ENCODE peak calls at places on chromosomes 5 and 9, in eight cellular contexts. S is breast epithelium, L is HepG2, I is heart left ventricle, X is thyroid gland, O is GM12891, D is ovary, A is Peyer's patch. B is an unnamed sample.

GRCh38 chr5:119284031-119284430 is 71.8 kb upstream of the TNFAIP8 start:
- DNase-seq in S (no peak), L (no peak), I (no peak), X (no peak), O (no peak), D (no peak), A (no peak), B (no peak)

GRCh38 chr5:169688106-169688505 is 51.0 kb downstream of the DOCK2 start:
- DNase-seq in S (no peak), L (no peak), I (no peak), X (no peak), O (no peak), D (no peak), A (no peak), B (no peak)

GRCh38 chr5:55691265-55692105 is 20.6 kb downstream of the SLC38A9 start:
- DNase-seq in S (no peak), L (peak), I (no peak), X (no peak), O (no peak), D (no peak), A (no peak), B (no peak)

GRCh38 chr9:133406039-133406438 is 11.8 kb downstream of the REXO4 start:
- DNase-seq in S (no peak), L (no peak), I (peak), X (no peak), O (no peak), D (no peak), A (no peak), B (no peak)

GRCh38 chr9:98365227-98365669 is 109.8 kb upstream of the TBC1D2 start:
- DNase-seq in S (no peak), L (peak), I (no peak), X (no peak), O (no peak), D (no peak), A (no peak), B (no peak)

GRCh38 chr5:108003178-108003577 is 332.4 kb upstream of the EFNA5 start:
- DNase-seq in S (no peak), L (no peak), I (no peak), X (no peak), O (peak), D (no peak), A (no peak), B (peak)

GRCh38 chr5:79753863-79754645 is 64.4 kb downstream of the CMYA5 start:
- DNase-seq in S (no peak), L (no peak), I (no peak), X (no peak), O (no peak), D (no peak), A (no peak), B (no peak)

GRCh38 chr5:168885324-168886120 is 306.4 kb upstream of the PANK3 start:
- DNase-seq in S (no peak), L (no peak), I (peak), X (no peak), O (no peak), D (no peak), A (no peak), B (no peak)

GRCh38 chr9:8872802-8873201 is 1073.2 kb upstream of the DMAC1 start:
- DNase-seq in S (no peak), L (no peak), I (no peak), X (no peak), O (no peak), D (no peak), A (no peak), B (no peak)

GRCh38 chr5:167295686-167296015 is 995.8 kb upstream of the WWC1 start:
- DNase-seq in S (no peak), L (no peak), I (no peak), X (no peak), O (no peak), D (no peak), A (no peak), B (no peak)

GRCh38 chr5:73763300-73764032 is 137.5 kb downstream of the ARHGEF28 start:
- DNase-seq in S (no peak), L (peak), I (no peak), X (no peak), O (no peak), D (no peak), A (no peak), B (no peak)

GRCh38 chr9:81574399-81574798 is 114.9 kb downstream of the TLE1 start:
- DNase-seq in S (no peak), L (peak), I (no peak), X (no peak), O (no peak), D (no peak), A (no peak), B (peak)

GRCh38 chr5:179274321-179275315 is 70.6 kb downstream of the ADAMTS2 start:
- DNase-seq in S (no peak), L (no peak), I (peak), X (no peak), O (no peak), D (peak), A (no peak), B (no peak)

GRCh38 chr9:134629061-134629585 is 12.5 kb upstream of the COL5A1 start:
- DNase-seq in S (peak), L (no peak), I (peak), X (no peak), O (no peak), D (peak), A (no peak), B (no peak)

GRCh38 chr5:159444441-159445082 is 114.3 kb upstream of the IL12B start:
- DNase-seq in S (no peak), L (peak), I (no peak), X (no peak), O (no peak), D (no peak), A (no peak), B (no peak)

GRCh38 chr5:149240354-149240998 is 31.2 kb upstream of the AFAP1L1 start:
- DNase-seq in S (no peak), L (no peak), I (peak), X (peak), O (no peak), D (no peak), A (peak), B (no peak)

GRCh38 chr5:159101689-159102088 is 2.0 kb upstream of the EBF1 start:
- DNase-seq in S (no peak), L (no peak), I (no peak), X (no peak), O (no peak), D (no peak), A (no peak), B (no peak)

GRCh38 chr5:175214152-175214551 is 229.8 kb downstream of the DRD1 start:
- DNase-seq in S (no peak), L (no peak), I (no peak), X (no peak), O (no peak), D (no peak), A (no peak), B (peak)

GRCh38 chr5:155260798-155261197 is 247.2 kb downstream of the KIF4B start:
- DNase-seq in S (no peak), L (peak), I (no peak), X (no peak), O (no peak), D (no peak), A (no peak), B (no peak)

GRCh38 chr9:14140121-14140520 is 173.8 kb downstream of the NFIB start:
- DNase-seq in S (no peak), L (no peak), I (no peak), X (no peak), O (no peak), D (no peak), A (no peak), B (no peak)

GRCh38 chr5:158843305-158843704 is 256.4 kb downstream of the EBF1 start:
- DNase-seq in S (no peak), L (no peak), I (no peak), X (no peak), O (no peak), D (no peak), A (no peak), B (no peak)

GRCh38 chr5:6296524-6296923 is 81.8 kb downstream of the MED10 start:
- DNase-seq in S (no peak), L (no peak), I (no peak), X (no peak), O (no peak), D (no peak), A (no peak), B (no peak)

GRCh38 chr9:18184034-18184800 is 289.7 kb upstream of the ADAMTSL1 start:
- DNase-seq in S (no peak), L (no peak), I (no peak), X (peak), O (no peak), D (no peak), A (no peak), B (no peak)

GRCh38 chr9:93301911-93302525 is 118.1 kb downstream of the WNK2 start:
- DNase-seq in S (peak), L (no peak), I (no peak), X (no peak), O (peak), D (peak), A (peak), B (no peak)

GRCh38 chr5:9644630-9645029 is 14.5 kb upstream of the TAS2R1 start:
- DNase-seq in S (no peak), L (no peak), I (no peak), X (no peak), O (no peak), D (no peak), A (no peak), B (no peak)

GRCh38 chr9:98500337-98500919 is 208.3 kb downstream of the GABBR2 start:
- DNase-seq in S (no peak), L (no peak), I (no peak), X (no peak), O (no peak), D (no peak), A (no peak), B (no peak)

GRCh38 chr5:144331361-144331760 is 160.7 kb downstream of the KCTD16 start:
- DNase-seq in S (no peak), L (no peak), I (no peak), X (no peak), O (no peak), D (no peak), A (no peak), B (no peak)

GRCh38 chr9:122860319-122861142 is 32.1 kb upstream of the PDCL start:
- DNase-seq in S (no peak), L (peak), I (no peak), X (no peak), O (no peak), D (no peak), A (no peak), B (no peak)

GRCh38 chr5:131226899-131227298 is 37.0 kb upstream of the CDC42SE2 start:
- DNase-seq in S (no peak), L (no peak), I (no peak), X (no peak), O (no peak), D (no peak), A (no peak), B (no peak)

GRCh38 chr5:151675956-151676712 is 10.6 kb downstream of the SPARC start:
- DNase-seq in S (no peak), L (no peak), I (no peak), X (no peak), O (no peak), D (no peak), A (no peak), B (no peak)

GRCh38 chr5:151675225-151675955 is 11.3 kb downstream of the SPARC start:
- DNase-seq in S (no peak), L (no peak), I (no peak), X (no peak), O (no peak), D (no peak), A (no peak), B (no peak)

GRCh38 chr5:151670953-151671636 is 15.6 kb downstream of the SPARC start:
- DNase-seq in S (no peak), L (no peak), I (no peak), X (no peak), O (no peak), D (no peak), A (no peak), B (peak)

GRCh38 chr5:151671979-151672378 is 14.7 kb downstream of the SPARC start:
- DNase-seq in S (no peak), L (no peak), I (no peak), X (no peak), O (no peak), D (no peak), A (no peak), B (no peak)

DNA sequence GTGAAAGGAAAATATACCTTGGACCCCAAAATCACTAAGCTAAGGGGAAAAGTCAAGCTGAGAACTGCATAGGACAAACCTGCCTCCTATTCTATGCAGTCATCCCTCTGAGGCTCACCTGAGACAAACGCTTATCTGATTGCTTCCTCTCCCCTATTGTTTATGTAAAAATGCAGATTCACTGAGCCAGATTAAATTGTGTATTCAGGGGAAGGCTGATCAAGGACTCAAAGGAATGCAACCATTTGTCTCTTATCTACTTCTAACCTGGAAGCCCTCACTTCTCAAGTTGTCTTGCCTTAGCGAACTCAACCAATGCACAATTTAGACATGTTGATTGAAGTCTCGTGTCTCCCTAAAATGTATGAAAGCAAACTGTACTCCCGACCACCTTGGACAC is 13.3 kb downstream of the SPARC start:
- DNase-seq in S (no peak), L (no peak), I (no peak), X (no peak), O (no peak), D (no peak), A (no peak), B (no peak)
- TF ChIP-seq POLR2A in S (no peak), L (no peak), I (no peak), X (no peak), O (no peak), D (no peak), A (no peak), B (no peak)

DNA sequence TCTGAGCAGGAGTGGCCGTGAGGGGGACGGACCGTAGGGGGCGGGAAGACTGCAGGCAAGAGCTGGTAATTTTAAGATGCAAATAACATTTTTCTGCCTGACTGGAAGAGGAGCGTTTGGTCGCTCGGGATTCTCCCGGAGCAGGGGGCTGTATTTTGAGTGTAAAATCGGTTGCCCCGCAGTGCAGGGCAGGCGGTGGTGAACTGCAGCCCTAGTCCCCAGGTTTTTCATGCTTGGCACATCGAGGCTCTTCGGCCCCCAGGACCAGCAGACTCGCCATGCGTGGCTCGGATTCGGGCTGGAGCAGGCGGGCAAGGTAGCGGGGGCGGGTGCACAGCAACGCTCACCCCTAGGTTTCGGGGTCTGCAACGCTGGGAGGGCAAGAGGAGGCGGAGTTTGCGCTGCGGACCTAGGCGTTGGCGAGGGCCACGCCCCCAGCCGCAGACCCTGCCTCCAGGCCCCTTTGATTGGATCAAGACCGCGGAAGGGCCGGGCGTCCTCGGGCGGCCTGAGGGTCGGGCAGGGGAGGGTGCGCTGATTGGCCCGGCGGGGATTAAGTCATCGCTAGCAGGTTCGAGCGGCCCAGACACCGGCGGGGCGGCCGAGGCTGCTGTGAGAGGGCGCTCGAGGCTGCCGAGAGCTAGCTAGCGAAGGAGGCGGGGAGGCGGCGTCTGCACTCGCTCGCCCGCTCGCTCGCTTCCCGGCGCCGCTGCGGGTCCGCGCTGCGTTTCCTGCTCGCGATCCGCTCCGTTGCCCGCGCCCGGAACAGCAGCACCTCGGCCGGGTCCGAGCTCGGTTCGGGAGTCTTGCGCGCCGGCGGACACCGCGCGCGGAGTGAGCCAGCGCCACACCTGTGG is at the start of gene ARHGAP26:
- DNase-seq in S (peak), L (peak), I (peak), X (peak), O (peak), D (peak), A (peak), B (peak)
- TF ChIP-seq POLR2A in S (peak), L (peak), I (peak), X (peak), O (no peak), D (peak), A (peak), B (peak)

DNA sequence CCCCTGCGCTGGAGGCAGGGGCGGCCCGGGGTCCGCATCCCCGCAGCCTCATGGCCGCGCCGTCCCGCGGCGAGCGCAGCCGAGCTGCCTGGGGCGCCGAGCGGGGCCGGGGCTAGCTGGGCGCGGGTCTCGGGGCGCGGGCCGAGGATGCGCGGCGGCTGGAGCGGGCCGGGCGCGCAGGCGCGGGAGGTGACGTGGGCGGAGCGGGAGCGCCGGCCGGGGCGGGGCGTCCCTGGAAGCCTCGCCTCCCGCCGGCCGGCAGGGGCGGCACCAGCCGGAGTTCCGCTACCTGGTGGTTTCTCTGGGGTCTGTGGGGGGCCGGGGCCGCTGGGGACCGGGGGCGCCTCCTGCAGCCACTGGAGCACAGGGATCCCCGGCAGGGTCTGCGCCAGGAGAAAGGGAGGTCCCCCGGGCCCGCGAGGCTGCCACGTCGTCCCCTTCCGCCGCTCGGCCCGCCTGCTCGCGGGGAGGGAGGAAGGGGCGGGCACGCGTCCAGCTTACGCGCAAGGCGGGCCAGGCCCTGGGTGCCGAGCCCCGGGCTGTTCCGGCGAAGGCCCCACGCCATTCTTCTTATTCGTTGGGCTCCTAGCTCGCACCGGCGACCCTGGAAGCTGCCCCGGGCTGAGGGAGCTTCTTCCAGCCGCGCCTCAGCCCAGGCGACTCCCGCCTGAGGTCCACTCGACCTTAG is at the start of gene LPCAT1:
- DNase-seq in S (peak), L (peak), I (peak), X (peak), O (peak), D (peak), A (peak), B (peak)
- TF ChIP-seq POLR2A in S (no peak), L (no peak), I (peak), X (no peak), O (peak), D (no peak), A (peak), B (peak)

GRCh38 chr9:31259824-31260223 is 1124.6 kb upstream of the ACO1 start:
- DNase-seq in S (no peak), L (no peak), I (no peak), X (no peak), O (no peak), D (no peak), A (no peak), B (no peak)
- TF ChIP-seq POLR2A in S (no peak), L (no peak), I (no peak), X (no peak), O (no peak), D (no peak), A (no peak), B (no peak)

DNA sequence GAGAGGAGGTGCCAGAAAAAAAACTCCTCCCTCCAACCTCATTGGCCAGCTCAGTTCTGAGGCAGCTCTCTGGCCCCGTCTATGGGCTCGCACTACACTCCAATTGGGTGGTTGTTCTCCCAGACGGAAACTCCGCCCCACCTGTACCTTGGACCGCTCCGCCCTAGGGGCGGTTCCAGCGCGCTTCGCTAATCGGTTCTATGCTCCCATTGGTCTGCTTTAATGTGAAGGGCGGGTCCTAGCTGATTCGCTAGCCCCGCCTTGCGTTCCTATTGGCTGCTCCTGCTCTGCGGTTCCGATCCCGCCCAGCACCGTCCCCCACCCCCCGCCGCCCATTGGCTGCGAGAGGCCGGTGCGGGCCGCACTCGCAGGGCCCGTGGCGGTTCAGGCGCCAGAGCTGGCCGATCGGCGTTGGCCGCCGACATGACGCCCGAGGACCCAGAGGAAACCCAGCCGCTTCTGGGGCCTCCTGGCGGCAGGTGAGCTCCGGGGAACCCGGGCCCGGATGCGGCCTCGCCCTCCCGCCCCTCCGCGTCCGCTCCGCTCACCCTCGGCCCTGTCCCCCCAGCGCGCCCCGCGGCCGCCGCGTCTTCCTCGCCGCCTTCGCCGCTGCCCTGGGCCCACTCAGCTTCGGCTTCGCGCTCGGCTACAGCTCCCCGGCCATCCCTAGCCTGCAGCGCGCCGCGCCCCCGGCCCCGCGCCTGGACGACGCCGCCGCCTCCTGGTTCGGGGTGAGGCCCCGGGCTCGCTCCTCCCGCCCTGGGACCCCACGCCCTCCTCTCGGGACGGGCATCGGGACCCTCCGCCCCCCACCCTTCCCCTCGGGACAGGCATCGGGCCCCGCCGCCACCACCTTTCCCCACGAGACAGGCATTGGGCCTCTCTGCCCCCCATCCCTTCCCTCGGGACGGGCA is at the start of gene SLC2A8:
- DNase-seq in S (peak), L (peak), I (peak), X (peak), O (peak), D (peak), A (peak), B (peak)
- TF ChIP-seq POLR2A in S (no peak), L (peak), I (peak), X (no peak), O (peak), D (peak), A (peak), B (peak)

DNA sequence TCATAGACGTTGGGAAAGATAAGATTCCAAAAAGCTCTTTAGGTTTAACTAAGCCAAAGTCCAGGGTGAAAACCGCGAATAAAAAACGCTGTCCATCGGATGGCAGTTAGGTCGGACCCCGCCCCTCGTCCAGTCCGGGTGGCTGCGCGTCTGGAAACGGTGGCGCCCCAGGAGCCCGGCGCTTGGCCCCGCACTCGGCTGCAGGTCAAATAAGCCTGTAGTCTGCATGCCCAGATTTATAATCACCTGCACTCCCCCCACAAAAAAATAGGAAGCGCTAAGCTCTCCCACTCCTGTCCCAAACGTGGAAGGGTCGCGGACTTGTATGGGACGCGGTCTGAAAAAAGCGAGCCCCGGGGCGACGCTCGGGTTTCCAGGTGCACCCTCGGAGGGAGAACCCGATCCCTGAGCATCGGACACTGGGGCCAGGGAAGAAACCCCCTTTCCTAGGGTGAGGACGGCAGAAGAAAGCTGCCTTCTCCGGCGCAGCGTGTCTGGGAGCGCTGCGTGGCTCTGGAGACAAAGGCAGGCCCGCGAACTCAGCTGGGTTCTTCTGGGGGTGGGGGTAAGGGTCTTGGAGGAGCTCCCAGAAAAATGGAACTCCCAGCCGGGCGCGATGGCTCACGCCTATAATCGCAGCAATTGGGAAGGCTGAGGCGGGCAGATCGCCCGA is 923 bp upstream of the ZBTB5 start:
- DNase-seq in S (no peak), L (peak), I (peak), X (peak), O (peak), D (peak), A (peak), B (peak)
- TF ChIP-seq POLR2A in S (no peak), L (peak), I (no peak), X (no peak), O (no peak), D (peak), A (no peak), B (peak)

B was measured in H54.